ENCODE peak calls at places on chromosomes 16 and 17, in six cellular contexts. One of them, this sample, is unnamed.
A peak's percentile ranks its signal among the peaks of the same experiment; 100 is the strongest.

GRCh38 chr16:72992142-72992601 is 55.8 kb downstream of the ZFHX3 start:
- DNase-seq in IMR-90: no peak
- DNase-seq in H1: no peak
- DNase-seq in mesenchymal stem cell: peak; percentile 28
- DNase-seq in neuronal stem cell: peak; percentile 81
- DNase-seq in trophoblast cell: no peak
- DNase-seq in this sample: peak; percentile 88

GRCh38 chr17:34081269-34081668 is 173.8 kb upstream of the CCL2 start:
- DNase-seq in IMR-90: peak; percentile 6
- DNase-seq in H1: no peak
- DNase-seq in mesenchymal stem cell: no peak
- DNase-seq in neuronal stem cell: no peak
- DNase-seq in trophoblast cell: peak; percentile 8
- DNase-seq in this sample: peak; percentile 73

GRCh38 chr16:56936950-56937349 is 5.0 kb downstream of the HERPUD1 start:
- DNase-seq in IMR-90: no peak
- DNase-seq in H1: no peak
- DNase-seq in mesenchymal stem cell: no peak
- DNase-seq in neuronal stem cell: no peak
- DNase-seq in trophoblast cell: no peak
- DNase-seq in this sample: no peak

GRCh38 chr16:86044241-86044671 is 145.3 kb downstream of the IRF8 start:
- DNase-seq in IMR-90: peak; percentile 64
- DNase-seq in H1: peak; percentile 46
- DNase-seq in mesenchymal stem cell: peak; percentile 59
- DNase-seq in neuronal stem cell: peak; percentile 38
- DNase-seq in trophoblast cell: peak; percentile 21
- DNase-seq in this sample: peak; percentile 78

GRCh38 chr17:54494731-54495715 is 405.6 kb upstream of the TOM1L1 start:
- DNase-seq in IMR-90: no peak
- DNase-seq in H1: no peak
- DNase-seq in mesenchymal stem cell: no peak
- DNase-seq in neuronal stem cell: no peak
- DNase-seq in trophoblast cell: no peak
- DNase-seq in this sample: peak; percentile 56

GRCh38 chr16:67694611-67695010 is 24.5 kb downstream of the GFOD2 start:
- DNase-seq in IMR-90: no peak
- DNase-seq in H1: no peak
- DNase-seq in mesenchymal stem cell: no peak
- DNase-seq in neuronal stem cell: no peak
- DNase-seq in trophoblast cell: no peak
- DNase-seq in this sample: no peak

GRCh38 chr17:27520571-27521185 is 64.4 kb downstream of the KSR1 start:
- DNase-seq in IMR-90: no peak
- DNase-seq in H1: no peak
- DNase-seq in mesenchymal stem cell: no peak
- DNase-seq in neuronal stem cell: no peak
- DNase-seq in trophoblast cell: no peak
- DNase-seq in this sample: no peak

GRCh38 chr16:74570412-74571301 is 36.3 kb downstream of the GLG1 start:
- DNase-seq in IMR-90: peak; percentile 12
- DNase-seq in H1: no peak
- DNase-seq in mesenchymal stem cell: no peak
- DNase-seq in neuronal stem cell: no peak
- DNase-seq in trophoblast cell: no peak
- DNase-seq in this sample: no peak

GRCh38 chr17:66302761-66303626 is 581 bp downstream of the PRKCA start:
- DNase-seq in IMR-90: peak; percentile 42
- DNase-seq in H1: no peak
- DNase-seq in mesenchymal stem cell: peak; percentile 65
- DNase-seq in neuronal stem cell: peak; percentile 43
- DNase-seq in trophoblast cell: peak; percentile 35
- DNase-seq in this sample: peak; percentile 42

GRCh38 chr17:58710948-58711552 is 18.6 kb downstream of the RAD51C start:
- DNase-seq in IMR-90: peak; percentile 69
- DNase-seq in H1: no peak
- DNase-seq in mesenchymal stem cell: peak; percentile 60
- DNase-seq in neuronal stem cell: peak; percentile 46
- DNase-seq in trophoblast cell: peak; percentile 91
- DNase-seq in this sample: peak; percentile 48

GRCh38 chr17:14813649-14814048 is 451.5 kb downstream of the PMP22 start:
- DNase-seq in IMR-90: no peak
- DNase-seq in H1: peak; percentile 82
- DNase-seq in mesenchymal stem cell: no peak
- DNase-seq in neuronal stem cell: no peak
- DNase-seq in trophoblast cell: peak; percentile 72
- DNase-seq in this sample: peak; percentile 85

GRCh38 chr17:71412803-71413202 is 708.0 kb upstream of the SOX9 start:
- DNase-seq in IMR-90: peak; percentile 99
- DNase-seq in H1: no peak
- DNase-seq in mesenchymal stem cell: peak; percentile 94
- DNase-seq in neuronal stem cell: no peak
- DNase-seq in trophoblast cell: peak; percentile 8
- DNase-seq in this sample: no peak

GRCh38 chr17:18362509-18363020 is 785 bp downstream of the SHMT1 start:
- DNase-seq in IMR-90: no peak
- DNase-seq in H1: no peak
- DNase-seq in mesenchymal stem cell: peak; percentile 30
- DNase-seq in neuronal stem cell: peak; percentile 9
- DNase-seq in trophoblast cell: peak; percentile 93
- DNase-seq in this sample: peak; percentile 13

GRCh38 chr16:87953308-87954208 is 2.3 kb downstream of the BANP start:
- DNase-seq in IMR-90: no peak
- DNase-seq in H1: no peak
- DNase-seq in mesenchymal stem cell: no peak
- DNase-seq in neuronal stem cell: no peak
- DNase-seq in trophoblast cell: peak; percentile 25
- DNase-seq in this sample: no peak

GRCh38 chr17:70810609-70811008 is 641.3 kb downstream of the KCNJ2 start:
- DNase-seq in IMR-90: peak; percentile 70
- DNase-seq in H1: no peak
- DNase-seq in mesenchymal stem cell: peak; percentile 9
- DNase-seq in neuronal stem cell: no peak
- DNase-seq in trophoblast cell: no peak
- DNase-seq in this sample: no peak

GRCh38 chr17:81132770-81133723 is 32.3 kb upstream of the PVALEF start:
- DNase-seq in IMR-90: no peak
- DNase-seq in H1: no peak
- DNase-seq in mesenchymal stem cell: no peak
- DNase-seq in neuronal stem cell: no peak
- DNase-seq in trophoblast cell: no peak
- DNase-seq in this sample: no peak

GRCh38 chr17:44901323-44901965 is 2.2 kb upstream of the EFTUD2 start:
- DNase-seq in IMR-90: peak; percentile 79
- DNase-seq in H1: no peak
- DNase-seq in mesenchymal stem cell: peak; percentile 86
- DNase-seq in neuronal stem cell: no peak
- DNase-seq in trophoblast cell: no peak
- DNase-seq in this sample: no peak

GRCh38 chr16:23826528-23827244 is 9.1 kb upstream of the PRKCB start:
- DNase-seq in IMR-90: no peak
- DNase-seq in H1: no peak
- DNase-seq in mesenchymal stem cell: no peak
- DNase-seq in neuronal stem cell: no peak
- DNase-seq in trophoblast cell: no peak
- DNase-seq in this sample: no peak

GRCh38 chr17:65514541-65514940 is 46.9 kb downstream of the AXIN2 start:
- DNase-seq in IMR-90: peak; percentile 14
- DNase-seq in H1: no peak
- DNase-seq in mesenchymal stem cell: no peak
- DNase-seq in neuronal stem cell: no peak
- DNase-seq in trophoblast cell: no peak
- DNase-seq in this sample: no peak

GRCh38 chr16:10827691-10828341 is 9.2 kb upstream of the TVP23A start:
- DNase-seq in IMR-90: peak; percentile 86
- DNase-seq in H1: no peak
- DNase-seq in mesenchymal stem cell: no peak
- DNase-seq in neuronal stem cell: no peak
- DNase-seq in trophoblast cell: no peak
- DNase-seq in this sample: no peak

GRCh38 chr17:11644265-11645212 is 46.3 kb downstream of the DNAH9 start:
- DNase-seq in IMR-90: peak; percentile 36
- DNase-seq in H1: peak; percentile 25
- DNase-seq in mesenchymal stem cell: peak; percentile 22
- DNase-seq in neuronal stem cell: peak; percentile 67
- DNase-seq in trophoblast cell: peak; percentile 82
- DNase-seq in this sample: peak; percentile 82

GRCh38 chr16:51849715-51850114 is 697.2 kb downstream of the TOX3 start:
- DNase-seq in IMR-90: no peak
- DNase-seq in H1: no peak
- DNase-seq in mesenchymal stem cell: no peak
- DNase-seq in neuronal stem cell: no peak
- DNase-seq in trophoblast cell: no peak
- DNase-seq in this sample: peak; percentile 30

GRCh38 chr17:35555695-35556094 is 4.9 kb downstream of the SLFN14 start:
- DNase-seq in IMR-90: no peak
- DNase-seq in H1: no peak
- DNase-seq in mesenchymal stem cell: no peak
- DNase-seq in neuronal stem cell: no peak
- DNase-seq in trophoblast cell: no peak
- DNase-seq in this sample: no peak

GRCh38 chr17:683499-684254 is 31.0 kb downstream of the VPS53 start:
- DNase-seq in IMR-90: no peak
- DNase-seq in H1: no peak
- DNase-seq in mesenchymal stem cell: no peak
- DNase-seq in neuronal stem cell: no peak
- DNase-seq in trophoblast cell: no peak
- DNase-seq in this sample: no peak

GRCh38 chr16:47946077-47946476 is 209.7 kb downstream of the ABCC12 start:
- DNase-seq in IMR-90: no peak
- DNase-seq in H1: no peak
- DNase-seq in mesenchymal stem cell: no peak
- DNase-seq in neuronal stem cell: no peak
- DNase-seq in trophoblast cell: no peak
- DNase-seq in this sample: no peak

GRCh38 chr17:20174588-20175265 is 165.6 kb downstream of the SPECC1 start:
- DNase-seq in IMR-90: peak; percentile 76
- DNase-seq in H1: no peak
- DNase-seq in mesenchymal stem cell: peak; percentile 81
- DNase-seq in neuronal stem cell: no peak
- DNase-seq in trophoblast cell: peak; percentile 38
- DNase-seq in this sample: no peak

GRCh38 chr16:86349338-86349900 is 160.9 kb upstream of the FOXF1 start:
- DNase-seq in IMR-90: no peak
- DNase-seq in H1: no peak
- DNase-seq in mesenchymal stem cell: no peak
- DNase-seq in neuronal stem cell: no peak
- DNase-seq in trophoblast cell: no peak
- DNase-seq in this sample: peak; percentile 72

GRCh38 chr16:31357324-31358156 is 2.6 kb downstream of the ITGAX start:
- DNase-seq in IMR-90: no peak
- DNase-seq in H1: no peak
- DNase-seq in mesenchymal stem cell: no peak
- DNase-seq in neuronal stem cell: no peak
- DNase-seq in trophoblast cell: no peak
- DNase-seq in this sample: no peak

GRCh38 chr17:81417049-81417878 is 22.0 kb downstream of the BAHCC1 start:
- DNase-seq in IMR-90: no peak
- DNase-seq in H1: no peak
- DNase-seq in mesenchymal stem cell: no peak
- DNase-seq in neuronal stem cell: no peak
- DNase-seq in trophoblast cell: no peak
- DNase-seq in this sample: no peak

GRCh38 chr17:50428831-50429424 is 2.9 kb downstream of the ACSF2 start:
- DNase-seq in IMR-90: no peak
- DNase-seq in H1: no peak
- DNase-seq in mesenchymal stem cell: no peak
- DNase-seq in neuronal stem cell: no peak
- DNase-seq in trophoblast cell: peak; percentile 92
- DNase-seq in this sample: no peak
- H3K4me1 ChIP-seq in IMR-90: peaks cover 23% of the 10 kb centered on the region
- H3K4me1 ChIP-seq in H1: peaks cover 7% of the 10 kb centered on the region
- H3K4me1 ChIP-seq in mesenchymal stem cell: peaks cover 32% of the 10 kb centered on the region
- H3K4me1 ChIP-seq in neuronal stem cell: peaks cover 14% of the 10 kb centered on the region
- H3K4me1 ChIP-seq in trophoblast cell: peaks cover 59% of the 10 kb centered on the region
- H3K4me1 ChIP-seq in this sample: peaks cover 9% of the 10 kb centered on the region

GRCh38 chr17:60599620-60600489 is at the start of gene PPM1D:
- DNase-seq in IMR-90: peak; percentile 99
- DNase-seq in H1: peak; percentile 94
- DNase-seq in mesenchymal stem cell: peak; percentile 98
- DNase-seq in neuronal stem cell: peak; percentile 99
- DNase-seq in trophoblast cell: peak; percentile 100
- DNase-seq in this sample: peak; percentile 99

GRCh38 chr17:60597297-60597696 is 2.7 kb upstream of the PPM1D start:
- DNase-seq in IMR-90: no peak
- DNase-seq in H1: no peak
- DNase-seq in mesenchymal stem cell: no peak
- DNase-seq in neuronal stem cell: no peak
- DNase-seq in trophoblast cell: no peak
- DNase-seq in this sample: no peak

GRCh38 chr17:60598001-60598736 is 1.8 kb upstream of the PPM1D start:
- DNase-seq in IMR-90: no peak
- DNase-seq in H1: no peak
- DNase-seq in mesenchymal stem cell: no peak
- DNase-seq in neuronal stem cell: no peak
- DNase-seq in trophoblast cell: peak; percentile 14
- DNase-seq in this sample: no peak

GRCh38 chr17:60600490-60601431 is 768 bp downstream of the PPM1D start:
- DNase-seq in IMR-90: peak; percentile 85
- DNase-seq in H1: no peak
- DNase-seq in mesenchymal stem cell: peak; percentile 93
- DNase-seq in neuronal stem cell: peak; percentile 65
- DNase-seq in trophoblast cell: peak; percentile 92
- DNase-seq in this sample: peak; percentile 89

DNA sequence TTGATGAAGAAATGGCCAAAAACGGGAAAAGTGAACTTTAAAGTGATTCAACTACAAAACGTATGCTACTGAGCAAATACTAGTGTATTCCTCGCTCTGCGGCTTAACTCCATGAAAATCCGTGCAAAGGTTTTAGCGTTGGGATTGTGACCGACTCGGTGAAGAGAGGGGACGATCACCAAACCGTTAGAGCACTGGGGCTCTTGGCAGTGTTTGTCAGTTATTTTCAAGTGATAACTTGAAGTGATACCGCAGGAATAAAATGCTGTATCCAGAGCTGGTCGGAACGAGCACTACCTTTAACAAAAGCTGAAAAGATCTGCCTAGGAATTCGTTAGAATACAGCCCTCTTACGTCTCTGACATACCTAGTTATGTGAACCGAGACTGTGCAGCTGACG is 773 bp upstream of the PPM1D start:
- DNase-seq in IMR-90: no peak
- DNase-seq in H1: no peak
- DNase-seq in mesenchymal stem cell: no peak
- DNase-seq in neuronal stem cell: no peak
- DNase-seq in trophoblast cell: peak; percentile 12
- DNase-seq in this sample: no peak
- H4K8ac ChIP-seq in IMR-90: peak overlapping the region; percentile 88
- H4K8ac ChIP-seq in H1: peak overlapping the region; percentile 99
- H4K8ac ChIP-seq in mesenchymal stem cell: peak overlapping the region; percentile 19
- H4K8ac ChIP-seq in neuronal stem cell: no peak overlapping the region
- H4K8ac ChIP-seq in trophoblast cell: peak overlapping the region; percentile 94
- H4K8ac ChIP-seq in this sample: no peak overlapping the region

GRCh38 chr17:63702616-63703015 is 2.7 kb upstream of the LIMD2 start:
- DNase-seq in IMR-90: no peak
- DNase-seq in H1: no peak
- DNase-seq in mesenchymal stem cell: no peak
- DNase-seq in neuronal stem cell: no peak
- DNase-seq in trophoblast cell: no peak
- DNase-seq in this sample: no peak
- H3K4me3 ChIP-seq in IMR-90: no peak overlapping the region
- H3K4me3 ChIP-seq in H1: no peak overlapping the region
- H3K4me3 ChIP-seq in mesenchymal stem cell: no peak overlapping the region
- H3K4me3 ChIP-seq in neuronal stem cell: no peak overlapping the region
- H3K4me3 ChIP-seq in trophoblast cell: no peak overlapping the region
- H3K4me3 ChIP-seq in this sample: no peak overlapping the region

GRCh38 chr17:76267051-76267576 is 2.0 kb downstream of the UBALD2 start:
- DNase-seq in IMR-90: no peak
- DNase-seq in H1: no peak
- DNase-seq in mesenchymal stem cell: no peak
- DNase-seq in neuronal stem cell: no peak
- DNase-seq in trophoblast cell: no peak
- DNase-seq in this sample: no peak
- H3K4me1 ChIP-seq in IMR-90: peaks cover 10% of the 10 kb centered on the region
- H3K4me1 ChIP-seq in H1: peaks cover 5% of the 10 kb centered on the region
- H3K4me1 ChIP-seq in mesenchymal stem cell: peaks cover 55% of the 10 kb centered on the region
- H3K4me1 ChIP-seq in neuronal stem cell: peaks cover 22% of the 10 kb centered on the region
- H3K4me1 ChIP-seq in trophoblast cell: peaks cover 52% of the 10 kb centered on the region
- H3K4me1 ChIP-seq in this sample: peaks cover 9% of the 10 kb centered on the region

This sample was measured in mesendoderm.